ENCODE peak calls at places on chromosomes 4 and X, in four cellular contexts. E is fibroblast of lung, S is suprapubic skin, I is omental fat pad. N is an unnamed sample.

GRCh38 chrX:115592997-115593734 is 32.2 kb downstream of the PLS3 start:
- DNase-seq in E (peak; percentile 48), S (no peak), I (no peak), N (no peak)

GRCh38 chrX:12360389-12360788 is 222.1 kb downstream of the FRMPD4 start:
- DNase-seq in I (no peak), S (no peak), E (peak; percentile 63), N (no peak)

GRCh38 chr4:52990706-52991105 is 128.6 kb downstream of the RASL11B start:
- DNase-seq in E (no peak), S (no peak), I (no peak), N (no peak)

GRCh38 chr4:569958-570667 is 6.0 kb downstream of the TMEM271 start:
- DNase-seq in S (no peak), E (no peak), I (no peak), N (no peak)

GRCh38 chr4:19514276-19515070 is 737.2 kb upstream of the SLIT2 start:
- DNase-seq in S (no peak), I (no peak), E (peak; percentile 34), N (no peak)

GRCh38 chr4:4625488-4625887 is 83.6 kb upstream of the STX18 start:
- DNase-seq in S (no peak), I (no peak), E (peak; percentile 93), N (no peak)

GRCh38 chr4:20487446-20487845 is 212.8 kb upstream of the PACRGL start:
- DNase-seq in E (no peak), I (no peak), S (no peak), N (no peak)

GRCh38 chr4:28146191-28146590 is 1285.5 kb downstream of the STIM2 start:
- DNase-seq in S (no peak), I (no peak), E (no peak), N (no peak)

GRCh38 chr4:24094726-24095125 is 204.9 kb upstream of the PPARGC1A start:
- DNase-seq in I (no peak), E (peak; percentile 69), S (no peak), N (no peak)

GRCh38 chr4:110620352-110621327 is 2.2 kb downstream of the PITX2 start:
- DNase-seq in I (no peak), S (no peak), E (no peak), N (peak; percentile 63)

GRCh38 chrX:54560411-54560810 is 30.4 kb downstream of the GNL3L start:
- DNase-seq in I (no peak), S (no peak), E (no peak), N (no peak)

GRCh38 chr4:152169666-152170065 is 366.2 kb downstream of the FBXW7 start:
- DNase-seq in E (no peak), I (no peak), S (no peak), N (no peak)

GRCh38 chrX:102651242-102651967 is at the start of gene GPRASP1:
- DNase-seq in S (no peak), E (peak; percentile 46), I (no peak), N (no peak)

GRCh38 chr4:168505996-168506395 is 9.1 kb downstream of the PALLD start:
- DNase-seq in S (no peak), E (no peak), I (no peak), N (no peak)

GRCh38 chr4:84597450-84597849 is 14.5 kb downstream of the CDS1 start:
- DNase-seq in I (no peak), E (no peak), S (no peak), N (no peak)

GRCh38 chr4:14874990-14875389 is 127.3 kb upstream of the CPEB2 start:
- DNase-seq in I (no peak), S (no peak), E (no peak), N (no peak)

GRCh38 chr4:152382057-152382785 is 153.7 kb downstream of the FBXW7 start:
- DNase-seq in I (no peak), E (peak; percentile 63), S (no peak), N (no peak)

GRCh38 chr4:99853993-99854392 is 37.4 kb downstream of the DAPP1 start:
- DNase-seq in I (no peak), S (no peak), E (no peak), N (no peak)

GRCh38 chr4:6568689-6569332 is 6.2 kb upstream of the MAN2B2 start:
- DNase-seq in I (no peak), S (no peak), E (peak; percentile 61), N (no peak)

GRCh38 chr4:123813901-123814300 is 417.3 kb downstream of the SPRY1 start:
- DNase-seq in E (no peak), S (no peak), I (no peak), N (no peak)

GRCh38 chrX:154805696-154806091 is 409 bp upstream of the MPP1 start:
- DNase-seq in I (no peak), E (peak; percentile 43), S (no peak), N (no peak)

GRCh38 chr4:141335166-141335565 is 114.5 kb downstream of the ZNF330 start:
- DNase-seq in I (no peak), E (no peak), S (no peak), N (no peak)

DNA sequence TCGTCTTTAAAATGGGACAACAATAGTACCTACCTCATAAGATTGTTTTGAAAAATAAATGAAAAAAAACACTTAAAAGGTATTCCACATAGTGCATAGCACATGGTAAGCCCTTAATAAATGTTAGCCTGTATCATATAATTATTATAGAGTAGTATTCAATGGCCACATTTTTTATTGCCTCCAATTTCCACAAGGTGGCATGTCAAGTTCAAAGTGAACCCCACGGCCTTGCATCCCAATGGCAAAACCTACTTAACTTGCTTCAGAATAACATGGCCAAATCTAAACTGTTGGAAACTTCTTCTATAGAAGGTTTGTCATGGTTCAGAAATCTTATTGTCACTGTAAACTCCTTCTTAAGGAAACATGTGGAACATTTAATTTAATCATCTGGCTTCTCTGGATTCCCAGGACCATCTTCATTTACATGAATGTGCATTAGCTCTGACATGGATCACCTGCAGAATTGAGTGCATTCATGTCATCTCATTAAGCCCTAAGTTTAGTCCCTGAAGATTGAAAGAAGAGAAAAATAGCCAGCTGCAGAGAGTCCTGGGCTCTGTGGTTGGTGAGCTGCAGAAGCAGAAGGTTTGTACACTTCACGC is 60.9 kb downstream of the ANXA3 start:
- DNase-seq in I (no peak), E (peak; percentile 78), S (no peak), N (no peak)
- TF ChIP-seq CTCF in I (no peak), E (peak; percentile 71), S (peak; percentile 65), N (peak; percentile 44)

DNA sequence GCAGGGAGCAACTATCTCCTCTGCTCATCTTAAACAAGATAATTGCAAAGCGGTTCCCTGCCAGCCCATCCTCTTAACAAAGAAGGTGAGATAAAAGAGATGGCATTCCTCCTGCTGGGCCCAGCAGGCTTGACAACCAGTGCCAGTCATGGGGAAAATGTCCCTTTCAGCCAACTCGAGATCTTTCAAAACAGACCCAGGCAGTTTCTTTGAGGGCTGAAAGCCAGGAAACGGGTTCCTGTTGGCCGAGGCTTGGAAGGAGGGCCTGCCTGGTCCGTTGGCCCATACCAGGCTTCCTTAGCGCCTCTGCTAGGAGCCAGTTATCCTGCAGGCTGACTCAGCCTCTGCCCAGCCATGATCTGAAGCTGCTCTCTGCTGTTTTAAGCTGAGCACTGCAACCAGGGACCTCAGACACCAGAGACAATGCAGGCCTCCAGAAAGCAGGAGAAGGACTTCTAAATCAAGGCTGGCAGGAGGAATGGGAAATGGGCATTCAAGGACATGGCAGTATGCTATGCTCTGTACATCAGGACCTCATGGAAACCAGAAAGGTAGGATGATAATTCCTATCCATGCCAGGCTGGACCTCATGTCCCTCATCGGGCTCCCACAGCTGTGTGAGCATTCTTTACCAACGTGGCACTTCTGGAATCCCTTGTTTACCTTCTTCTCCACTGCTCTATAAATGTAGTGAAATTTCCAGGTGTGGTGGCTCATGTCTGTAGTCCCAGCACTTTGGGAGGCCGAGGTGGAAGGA is 42.4 kb upstream of the SLC2A9 start:
- DNase-seq in I (no peak), S (no peak), E (peak; percentile 64), N (peak; percentile 87)
- TF ChIP-seq CTCF in I (peak; percentile 48), S (no peak), E (peak; percentile 59), N (peak; percentile 51)

DNA sequence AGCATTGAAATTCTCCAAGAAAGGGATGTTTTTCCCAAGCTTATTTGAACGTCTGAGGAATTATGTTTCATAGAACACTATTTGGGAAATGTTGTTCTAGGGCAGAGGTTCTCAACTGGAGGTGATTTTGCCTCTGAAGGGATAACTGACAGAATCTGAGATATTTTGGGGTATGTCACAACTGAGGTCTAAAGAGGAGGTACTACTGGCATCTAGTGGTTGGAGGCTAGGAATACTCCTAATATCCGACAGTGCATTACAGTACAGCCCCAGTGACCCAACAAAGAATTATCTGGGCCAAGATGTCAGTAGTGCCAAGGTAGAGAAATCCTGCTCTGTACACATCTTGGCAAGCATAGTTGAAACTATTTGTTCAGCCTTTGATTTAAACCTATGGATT is 6.4 kb downstream of the HSPA4L start:
- DNase-seq in E (no peak), I (no peak), S (no peak), N (no peak)
- TF ChIP-seq CTCF in E (peak; percentile 22), I (no peak), S (no peak), N (no peak)

GRCh38 chr4:119297795-119298194 is 24.1 kb downstream of the FABP2 start:
- DNase-seq in S (no peak), E (no peak), I (no peak), N (no peak)
- TF ChIP-seq CTCF in S (no peak), E (no peak), I (no peak), N (no peak)